ENCODE peak calls at places on chromosomes 1 and 21, in seven cellular contexts. One of them, this sample, is unnamed.
A peak's percentile ranks its signal among the peaks of the same experiment; 100 is the strongest.

GRCh38 chr1:95752515-95753381 is 518.7 kb downstream of the RWDD3 start:
- DNase-seq in tibial artery: no peak
- DNase-seq in CD4-positive, alpha-beta memory T cell: peak; percentile 24
- DNase-seq in CD8-positive, alpha-beta T cell: no peak
- DNase-seq in ovary: no peak
- DNase-seq in MM.1S: no peak
- DNase-seq in sigmoid colon: no peak
- DNase-seq in this sample: no peak

GRCh38 chr1:67304023-67304422 is 3.6 kb upstream of the IL12RB2 start:
- DNase-seq in MM.1S: no peak
- DNase-seq in tibial artery: no peak
- DNase-seq in CD8-positive, alpha-beta T cell: no peak
- DNase-seq in ovary: no peak
- DNase-seq in CD4-positive, alpha-beta memory T cell: no peak
- DNase-seq in sigmoid colon: no peak
- DNase-seq in this sample: no peak

GRCh38 chr1:89022167-89022959 is at the start of gene GBP3:
- DNase-seq in ovary: no peak
- DNase-seq in tibial artery: no peak
- DNase-seq in CD4-positive, alpha-beta memory T cell: no peak
- DNase-seq in sigmoid colon: no peak
- DNase-seq in CD8-positive, alpha-beta T cell: peak; percentile 14
- DNase-seq in MM.1S: peak; percentile 78
- DNase-seq in this sample: no peak

GRCh38 chr1:169001353-169001752 is 105.1 kb upstream of the ATP1B1 start:
- DNase-seq in sigmoid colon: no peak
- DNase-seq in MM.1S: no peak
- DNase-seq in CD8-positive, alpha-beta T cell: no peak
- DNase-seq in tibial artery: no peak
- DNase-seq in ovary: no peak
- DNase-seq in CD4-positive, alpha-beta memory T cell: no peak
- DNase-seq in this sample: no peak

GRCh38 chr1:2611034-2611501 is 21.7 kb downstream of the MMEL1 start:
- DNase-seq in tibial artery: no peak
- DNase-seq in ovary: no peak
- DNase-seq in sigmoid colon: peak; percentile 64
- DNase-seq in CD4-positive, alpha-beta memory T cell: no peak
- DNase-seq in MM.1S: no peak
- DNase-seq in CD8-positive, alpha-beta T cell: no peak
- DNase-seq in this sample: no peak

GRCh38 chr1:48616710-48617109 is 144.7 kb upstream of the SPATA6 start:
- DNase-seq in MM.1S: no peak
- DNase-seq in CD4-positive, alpha-beta memory T cell: no peak
- DNase-seq in sigmoid colon: no peak
- DNase-seq in CD8-positive, alpha-beta T cell: no peak
- DNase-seq in ovary: no peak
- DNase-seq in tibial artery: no peak
- DNase-seq in this sample: no peak

GRCh38 chr1:74504125-74505065 is 8.0 kb downstream of the LRRC53 start:
- DNase-seq in ovary: no peak
- DNase-seq in CD4-positive, alpha-beta memory T cell: no peak
- DNase-seq in tibial artery: no peak
- DNase-seq in MM.1S: peak; percentile 62
- DNase-seq in sigmoid colon: no peak
- DNase-seq in CD8-positive, alpha-beta T cell: peak; percentile 12
- DNase-seq in this sample: no peak

GRCh38 chr1:59178803-59179202 is 118.1 kb upstream of the FGGY start:
- DNase-seq in CD4-positive, alpha-beta memory T cell: no peak
- DNase-seq in sigmoid colon: no peak
- DNase-seq in ovary: no peak
- DNase-seq in tibial artery: peak; percentile 45
- DNase-seq in CD8-positive, alpha-beta T cell: no peak
- DNase-seq in MM.1S: no peak
- DNase-seq in this sample: no peak

GRCh38 chr1:240608707-240609106 is 3.2 kb downstream of the GREM2 start:
- DNase-seq in MM.1S: peak; percentile 61
- DNase-seq in sigmoid colon: no peak
- DNase-seq in tibial artery: no peak
- DNase-seq in CD4-positive, alpha-beta memory T cell: no peak
- DNase-seq in CD8-positive, alpha-beta T cell: peak; percentile 12
- DNase-seq in ovary: no peak
- DNase-seq in this sample: no peak

GRCh38 chr1:203359010-203359571 is 8.2 kb upstream of the FMOD start:
- DNase-seq in sigmoid colon: peak; percentile 85
- DNase-seq in CD8-positive, alpha-beta T cell: no peak
- DNase-seq in MM.1S: no peak
- DNase-seq in ovary: peak; percentile 67
- DNase-seq in CD4-positive, alpha-beta memory T cell: no peak
- DNase-seq in tibial artery: peak; percentile 74
- DNase-seq in this sample: no peak

GRCh38 chr1:201984446-201984845 is 2.0 kb downstream of the RNPEP start:
- DNase-seq in tibial artery: no peak
- DNase-seq in sigmoid colon: no peak
- DNase-seq in MM.1S: no peak
- DNase-seq in CD4-positive, alpha-beta memory T cell: no peak
- DNase-seq in CD8-positive, alpha-beta T cell: no peak
- DNase-seq in ovary: no peak
- DNase-seq in this sample: no peak

GRCh38 chr1:214559079-214559478 is 7.7 kb upstream of the PTPN14 start:
- DNase-seq in tibial artery: no peak
- DNase-seq in CD4-positive, alpha-beta memory T cell: no peak
- DNase-seq in sigmoid colon: no peak
- DNase-seq in CD8-positive, alpha-beta T cell: no peak
- DNase-seq in ovary: no peak
- DNase-seq in MM.1S: no peak
- DNase-seq in this sample: no peak

GRCh38 chr1:206924549-206925115 is 2.9 kb upstream of the FCMR start:
- DNase-seq in MM.1S: no peak
- DNase-seq in tibial artery: no peak
- DNase-seq in CD8-positive, alpha-beta T cell: no peak
- DNase-seq in ovary: no peak
- DNase-seq in CD4-positive, alpha-beta memory T cell: no peak
- DNase-seq in sigmoid colon: no peak
- DNase-seq in this sample: no peak

GRCh38 chr1:24899581-24900485 is 30.2 kb downstream of the RUNX3 start:
- DNase-seq in CD8-positive, alpha-beta T cell: peak; percentile 11
- DNase-seq in tibial artery: peak; percentile 5
- DNase-seq in sigmoid colon: no peak
- DNase-seq in MM.1S: no peak
- DNase-seq in ovary: no peak
- DNase-seq in CD4-positive, alpha-beta memory T cell: no peak
- DNase-seq in this sample: no peak

GRCh38 chr1:223742861-223743517 is 30.6 kb downstream of the CAPN2 start:
- DNase-seq in ovary: no peak
- DNase-seq in CD4-positive, alpha-beta memory T cell: no peak
- DNase-seq in MM.1S: no peak
- DNase-seq in CD8-positive, alpha-beta T cell: no peak
- DNase-seq in tibial artery: no peak
- DNase-seq in sigmoid colon: no peak
- DNase-seq in this sample: no peak

GRCh38 chr1:170685166-170685565 is 21.2 kb downstream of the PRRX1 start:
- DNase-seq in CD8-positive, alpha-beta T cell: no peak
- DNase-seq in MM.1S: no peak
- DNase-seq in sigmoid colon: no peak
- DNase-seq in tibial artery: no peak
- DNase-seq in ovary: no peak
- DNase-seq in CD4-positive, alpha-beta memory T cell: no peak
- DNase-seq in this sample: no peak

GRCh38 chr1:185598326-185598725 is 135.9 kb upstream of the HMCN1 start:
- DNase-seq in CD8-positive, alpha-beta T cell: no peak
- DNase-seq in sigmoid colon: no peak
- DNase-seq in tibial artery: no peak
- DNase-seq in MM.1S: no peak
- DNase-seq in CD4-positive, alpha-beta memory T cell: no peak
- DNase-seq in ovary: no peak
- DNase-seq in this sample: no peak

GRCh38 chr1:228048659-228049333 is 33.7 kb upstream of the ARF1 start:
- DNase-seq in tibial artery: no peak
- DNase-seq in MM.1S: no peak
- DNase-seq in ovary: no peak
- DNase-seq in CD8-positive, alpha-beta T cell: no peak
- DNase-seq in CD4-positive, alpha-beta memory T cell: no peak
- DNase-seq in sigmoid colon: no peak
- DNase-seq in this sample: no peak

GRCh38 chr1:44672956-44673674 is 1.2 kb downstream of the TMEM53 start:
- DNase-seq in ovary: no peak
- DNase-seq in sigmoid colon: no peak
- DNase-seq in CD8-positive, alpha-beta T cell: no peak
- DNase-seq in MM.1S: no peak
- DNase-seq in tibial artery: no peak
- DNase-seq in CD4-positive, alpha-beta memory T cell: no peak
- DNase-seq in this sample: no peak

GRCh38 chr1:226308723-226309397 is at the start of gene LIN9:
- DNase-seq in tibial artery: peak; percentile 88
- DNase-seq in CD8-positive, alpha-beta T cell: peak; percentile 94
- DNase-seq in ovary: peak; percentile 87
- DNase-seq in CD4-positive, alpha-beta memory T cell: peak; percentile 91
- DNase-seq in sigmoid colon: peak; percentile 93
- DNase-seq in MM.1S: peak; percentile 96
- DNase-seq in this sample: peak; percentile 86

GRCh38 chr21:35095859-35096291 is 46.8 kb upstream of the RUNX1 start:
- DNase-seq in CD4-positive, alpha-beta memory T cell: no peak
- DNase-seq in tibial artery: no peak
- DNase-seq in CD8-positive, alpha-beta T cell: no peak
- DNase-seq in sigmoid colon: no peak
- DNase-seq in MM.1S: no peak
- DNase-seq in ovary: no peak
- DNase-seq in this sample: no peak

GRCh38 chr21:15063821-15064575 is 802 bp downstream of the NRIP1 start:
- DNase-seq in MM.1S: peak; percentile 0
- DNase-seq in CD8-positive, alpha-beta T cell: no peak
- DNase-seq in sigmoid colon: peak; percentile 73
- DNase-seq in CD4-positive, alpha-beta memory T cell: peak; percentile 33
- DNase-seq in ovary: no peak
- DNase-seq in tibial artery: peak; percentile 57
- DNase-seq in this sample: no peak

GRCh38 chr1:9724706-9725476 is 73.4 kb downstream of the PIK3CD start:
- DNase-seq in tibial artery: peak; percentile 46
- DNase-seq in MM.1S: peak; percentile 68
- DNase-seq in ovary: no peak
- DNase-seq in CD4-positive, alpha-beta memory T cell: peak; percentile 70
- DNase-seq in sigmoid colon: peak; percentile 73
- DNase-seq in CD8-positive, alpha-beta T cell: peak; percentile 75
- DNase-seq in this sample: peak; percentile 59

GRCh38 chr21:34885125-34885524 is 164.0 kb downstream of the RUNX1 start:
- DNase-seq in CD8-positive, alpha-beta T cell: no peak
- DNase-seq in CD4-positive, alpha-beta memory T cell: no peak
- DNase-seq in sigmoid colon: no peak
- DNase-seq in tibial artery: no peak
- DNase-seq in ovary: no peak
- DNase-seq in MM.1S: no peak
- DNase-seq in this sample: no peak

GRCh38 chr21:26041441-26042180 is 129.0 kb downstream of the APP start:
- DNase-seq in CD4-positive, alpha-beta memory T cell: no peak
- DNase-seq in tibial artery: peak; percentile 23
- DNase-seq in sigmoid colon: no peak
- DNase-seq in ovary: no peak
- DNase-seq in MM.1S: no peak
- DNase-seq in CD8-positive, alpha-beta T cell: no peak
- DNase-seq in this sample: no peak

GRCh38 chr1:19323987-19324664 is 12.0 kb downstream of the SLC66A1 start:
- DNase-seq in CD8-positive, alpha-beta T cell: no peak
- DNase-seq in sigmoid colon: no peak
- DNase-seq in MM.1S: no peak
- DNase-seq in CD4-positive, alpha-beta memory T cell: no peak
- DNase-seq in tibial artery: no peak
- DNase-seq in ovary: no peak
- DNase-seq in this sample: no peak

GRCh38 chr1:183470961-183471747 is 1.1 kb upstream of the SMG7 start:
- DNase-seq in MM.1S: peak; percentile 86
- DNase-seq in CD4-positive, alpha-beta memory T cell: peak; percentile 84
- DNase-seq in ovary: peak; percentile 73
- DNase-seq in sigmoid colon: peak; percentile 86
- DNase-seq in CD8-positive, alpha-beta T cell: peak; percentile 65
- DNase-seq in tibial artery: peak; percentile 68
- DNase-seq in this sample: peak; percentile 67

GRCh38 chr1:109910963-109911798 is 532 bp downstream of the CSF1 start:
- DNase-seq in ovary: no peak
- DNase-seq in CD8-positive, alpha-beta T cell: peak; percentile 24
- DNase-seq in tibial artery: no peak
- DNase-seq in CD4-positive, alpha-beta memory T cell: no peak
- DNase-seq in sigmoid colon: no peak
- DNase-seq in MM.1S: no peak
- DNase-seq in this sample: no peak
- H3K27ac ChIP-seq in ovary: peak overlapping the region; percentile 63
- H3K27ac ChIP-seq in CD8-positive, alpha-beta T cell: no peak overlapping the region
- H3K27ac ChIP-seq in tibial artery: peak overlapping the region; percentile 83
- H3K27ac ChIP-seq in CD4-positive, alpha-beta memory T cell: peak overlapping the region; percentile 57
- H3K27ac ChIP-seq in sigmoid colon: peak overlapping the region; percentile 78
- H3K27ac ChIP-seq in MM.1S: no peak overlapping the region
- H3K27ac ChIP-seq in this sample: peak overlapping the region; percentile 67

GRCh38 chr1:36482724-36483388 is at the start of gene CSF3R:
- DNase-seq in sigmoid colon: peak; percentile 64
- DNase-seq in MM.1S: no peak
- DNase-seq in CD8-positive, alpha-beta T cell: no peak
- DNase-seq in CD4-positive, alpha-beta memory T cell: no peak
- DNase-seq in tibial artery: no peak
- DNase-seq in ovary: no peak
- DNase-seq in this sample: no peak
- H3K4me3 ChIP-seq in sigmoid colon: no peak within 1 kb of the TSS
- H3K4me3 ChIP-seq in MM.1S: no peak within 1 kb of the TSS
- H3K4me3 ChIP-seq in CD8-positive, alpha-beta T cell: no peak within 1 kb of the TSS
- H3K4me3 ChIP-seq in CD4-positive, alpha-beta memory T cell: no peak within 1 kb of the TSS
- H3K4me3 ChIP-seq in tibial artery: peak within 1 kb of the TSS; percentile 7
- H3K4me3 ChIP-seq in ovary: no peak within 1 kb of the TSS
- H3K4me3 ChIP-seq in this sample: no peak within 1 kb of the TSS

GRCh38 chr1:236065509-236066005 is 667 bp upstream of the NID1 start:
- DNase-seq in sigmoid colon: no peak
- DNase-seq in tibial artery: no peak
- DNase-seq in CD4-positive, alpha-beta memory T cell: no peak
- DNase-seq in CD8-positive, alpha-beta T cell: no peak
- DNase-seq in ovary: no peak
- DNase-seq in MM.1S: no peak
- DNase-seq in this sample: no peak
- H3K27ac ChIP-seq in sigmoid colon: peak overlapping the region; percentile 97
- H3K27ac ChIP-seq in tibial artery: peak overlapping the region; percentile 94
- H3K27ac ChIP-seq in CD4-positive, alpha-beta memory T cell: no peak overlapping the region
- H3K27ac ChIP-seq in CD8-positive, alpha-beta T cell: no peak overlapping the region
- H3K27ac ChIP-seq in ovary: peak overlapping the region; percentile 80
- H3K27ac ChIP-seq in MM.1S: no peak overlapping the region
- H3K27ac ChIP-seq in this sample: no peak overlapping the region

DNA sequence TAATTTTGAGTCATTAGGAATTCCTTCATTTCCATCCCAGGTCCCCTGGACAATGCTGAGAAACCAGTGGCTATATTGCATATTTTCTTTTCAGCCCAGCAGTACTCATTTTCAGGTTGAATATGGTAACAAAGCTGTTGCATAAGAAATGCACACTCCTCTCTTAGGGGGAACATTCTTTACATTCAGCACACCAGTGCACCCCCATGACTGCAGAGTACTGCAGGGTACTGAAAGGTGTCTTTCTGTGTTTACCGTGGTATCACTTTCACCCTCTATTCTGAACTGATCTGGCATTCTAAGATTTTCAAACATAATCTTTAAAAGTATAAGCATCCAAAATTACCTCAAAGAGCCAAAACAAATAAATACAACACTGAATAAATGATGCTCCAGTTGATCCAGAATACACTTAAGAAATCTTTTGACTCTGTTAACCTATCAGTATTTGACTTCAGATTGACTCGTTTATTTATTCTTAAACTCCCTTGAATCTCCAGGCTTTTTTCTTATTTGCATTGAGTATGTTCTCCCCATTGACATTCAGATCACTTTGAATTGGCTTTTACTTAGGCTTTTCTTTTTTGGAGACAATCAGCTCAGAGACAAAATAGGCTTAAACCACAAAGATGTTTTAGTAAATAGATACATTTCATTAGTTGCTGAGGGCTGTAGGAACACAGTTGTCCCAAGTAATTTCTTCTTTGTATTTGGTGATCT is 213.6 kb downstream of the NFIA start:
- DNase-seq in CD4-positive, alpha-beta memory T cell: no peak
- DNase-seq in ovary: no peak
- DNase-seq in tibial artery: no peak
- DNase-seq in sigmoid colon: no peak
- DNase-seq in MM.1S: no peak
- DNase-seq in CD8-positive, alpha-beta T cell: no peak
- DNase-seq in this sample: no peak
- H3K4me3 ChIP-seq in CD4-positive, alpha-beta memory T cell: no peak overlapping the region
- H3K4me3 ChIP-seq in ovary: no peak overlapping the region
- H3K4me3 ChIP-seq in tibial artery: no peak overlapping the region
- H3K4me3 ChIP-seq in sigmoid colon: no peak overlapping the region
- H3K4me3 ChIP-seq in MM.1S: no peak overlapping the region
- H3K4me3 ChIP-seq in CD8-positive, alpha-beta T cell: no peak overlapping the region
- H3K4me3 ChIP-seq in this sample: no peak overlapping the region

This sample was measured in effector memory CD4-positive, alpha-beta T cell.